ENCODE peak calls at places on chromosomes 4 and X, in ten cellular contexts. F is colonic mucosa, N is lung, V is dorsolateral prefrontal cortex, B is ascending aorta, J is tibial artery, S is NB4, K is hepatocyte, M is astrocyte of the spinal cord, I is cardiac muscle cell. Z is an unnamed sample.
A peak's percentile ranks its signal among the peaks of the same experiment; 100 is the strongest.

GRCh38 chr4:22607382-22607781 is 85.4 kb upstream of the GBA3 start:
- DNase-seq in V (no peak), B (no peak), F (peak; percentile 48), M (peak; percentile 24), K (peak; percentile 71), I (peak; percentile 60), N (peak; percentile 46), S (peak; percentile 70), J (peak; percentile 30), Z (peak; percentile 68)

GRCh38 chr4:81426770-81427604 is 44.7 kb downstream of the RASGEF1B start:
- DNase-seq in M (no peak), I (no peak), J (no peak), V (no peak), K (no peak), F (no peak), B (no peak), N (no peak), S (no peak), Z (peak; percentile 87)

GRCh38 chr4:139416073-139416673 is 37.7 kb upstream of the RAB33B start:
- DNase-seq in V (no peak), J (no peak), M (peak; percentile 55), N (no peak), K (peak; percentile 40), I (peak; percentile 77), B (no peak), F (no peak), S (peak; percentile 70), Z (peak; percentile 65)

GRCh38 chrX:30735839-30736238 is 82.6 kb downstream of the GK start:
- DNase-seq in B (no peak), I (peak; percentile 67), J (peak; percentile 36), M (peak; percentile 55), N (peak; percentile 69), K (peak; percentile 63), S (peak; percentile 73), V (no peak), F (peak; percentile 68), Z (peak; percentile 62)

GRCh38 chr4:58188313-58188712 is 1078.1 kb upstream of the IGFBP7 start:
- DNase-seq in N (no peak), S (no peak), M (no peak), K (no peak), B (no peak), J (no peak), F (no peak), I (no peak), V (no peak), Z (no peak)

GRCh38 chr4:78190595-78190994 is 133.5 kb downstream of the FRAS1 start:
- DNase-seq in V (no peak), S (no peak), I (no peak), N (no peak), B (no peak), M (no peak), F (no peak), J (no peak), K (no peak), Z (no peak)

GRCh38 chrX:154693394-154693793 is 40.0 kb upstream of the CTAG2 start:
- DNase-seq in B (no peak), N (no peak), S (no peak), J (no peak), M (no peak), V (no peak), I (no peak), K (no peak), F (no peak), Z (no peak)

GRCh38 chrX:148500428-148501120 is at the start of gene AFF2:
- DNase-seq in J (no peak), N (peak; percentile 29), I (peak; percentile 17), S (peak; percentile 79), B (no peak), F (no peak), V (peak; percentile 49), M (peak; percentile 10), K (peak; percentile 64), Z (peak; percentile 18)

GRCh38 chr4:2930821-2931764 is 32.1 kb downstream of the NOP14 start:
- DNase-seq in B (no peak), I (no peak), K (no peak), F (peak; percentile 53), M (no peak), N (peak; percentile 84), J (peak; percentile 23), S (peak; percentile 34), V (peak; percentile 83), Z (no peak)

GRCh38 chrX:10983526-10983925 is 127.6 kb upstream of the HCCS start:
- DNase-seq in B (no peak), J (no peak), N (no peak), M (no peak), V (no peak), F (no peak), I (no peak), S (no peak), K (no peak), Z (no peak)

GRCh38 chr4:187789078-187789477 is 206.5 kb upstream of the ZFP42 start:
- DNase-seq in M (no peak), N (no peak), I (no peak), K (no peak), F (no peak), S (no peak), V (no peak), B (no peak), J (no peak), Z (no peak)

GRCh38 chr4:61086357-61086756 is 113.8 kb upstream of the ADGRL3 start:
- DNase-seq in K (no peak), S (no peak), B (no peak), M (no peak), I (no peak), J (no peak), F (no peak), V (no peak), N (no peak), Z (no peak)

GRCh38 chr4:140237616-140238352 is 83.8 kb upstream of the MAML3 start:
- DNase-seq in M (peak; percentile 95), F (peak; percentile 80), S (peak; percentile 83), V (peak; percentile 75), J (peak; percentile 83), K (peak; percentile 72), B (peak; percentile 79), I (peak; percentile 98), N (peak; percentile 55), Z (peak; percentile 43)

GRCh38 chrX:151982217-151982616 is 7.7 kb upstream of the GABRE start:
- DNase-seq in M (peak; percentile 82), S (peak; percentile 35), F (peak; percentile 38), K (peak; percentile 39), N (no peak), V (no peak), I (peak; percentile 73), J (no peak), B (no peak), Z (peak; percentile 58)

GRCh38 chr4:124868495-124868894 is 156.0 kb upstream of the ANKRD50 start:
- DNase-seq in I (no peak), V (no peak), B (no peak), K (no peak), M (no peak), N (no peak), S (no peak), J (no peak), F (no peak), Z (peak; percentile 24)

GRCh38 chr4:117064297-117064696 is 21.1 kb downstream of the TRAM1L1 start:
- DNase-seq in F (no peak), M (peak; percentile 84), S (no peak), B (no peak), J (no peak), K (no peak), I (no peak), N (no peak), V (no peak), Z (no peak)

GRCh38 chr4:107366900-107367299 is 330.8 kb upstream of the DKK2 start:
- DNase-seq in S (no peak), M (no peak), V (no peak), B (no peak), F (no peak), J (no peak), I (no peak), N (no peak), K (no peak), Z (peak; percentile 54)

GRCh38 chr4:108107729-108108382 is 60.9 kb downstream of the LEF1 start:
- DNase-seq in J (no peak), V (no peak), B (no peak), F (no peak), I (no peak), K (no peak), S (no peak), M (no peak), N (no peak), Z (no peak)

GRCh38 chrX:147958316-147958715 is 22.8 kb upstream of the FMR1NB start:
- DNase-seq in I (no peak), B (no peak), V (no peak), S (no peak), K (no peak), F (no peak), M (peak; percentile 27), J (no peak), N (no peak), Z (peak; percentile 52)

GRCh38 chrX:2261838-2262678 is 238.7 kb downstream of the DHRSX start:
- DNase-seq in B (no peak), V (peak; percentile 55), S (no peak), I (no peak), K (no peak), M (no peak), F (no peak), J (no peak), N (no peak), Z (peak; percentile 22)

GRCh38 chr4:19472669-19473068 is 779.0 kb upstream of the SLIT2 start:
- DNase-seq in F (no peak), S (no peak), V (no peak), I (peak; percentile 27), N (no peak), M (no peak), K (no peak), B (no peak), J (no peak), Z (no peak)
- H3K4me3 ChIP-seq in F (no peak overlapping the region), S (no peak overlapping the region), V (no peak overlapping the region), I (no peak overlapping the region), N (no peak overlapping the region), M (no peak overlapping the region), K (no peak overlapping the region), B (no peak overlapping the region), J (no peak overlapping the region), Z (no peak overlapping the region)

GRCh38 chr4:7430965-7431695 is 3.6 kb downstream of the PSAPL1 start:
- DNase-seq in F (no peak), J (no peak), I (no peak), N (no peak), V (peak; percentile 37), M (no peak), K (no peak), S (no peak), B (no peak), Z (no peak)
- TF ChIP-seq CTCF in F (no peak), J (no peak), I (no peak), N (no peak), V (no peak), M (no peak), K (no peak), S (no peak), B (no peak), Z (no peak)

GRCh38 chrX:82219129-82219528 is 1017.2 kb downstream of the SH3BGRL start:
- DNase-seq in F (no peak), B (no peak), S (peak; percentile 35), I (no peak), K (no peak), V (no peak), M (no peak), N (no peak), J (no peak), Z (no peak)

GRCh38 chrX:82218361-82218760 is 1016.5 kb downstream of the SH3BGRL start:
- DNase-seq in S (peak; percentile 72), J (no peak), M (no peak), N (no peak), V (no peak), K (peak; percentile 52), B (no peak), I (no peak), F (no peak), Z (peak; percentile 47)
- H3K4me3 ChIP-seq in S (no peak overlapping the region), J (no peak overlapping the region), M (no peak overlapping the region), N (no peak overlapping the region), V (no peak overlapping the region), K (no peak overlapping the region), B (no peak overlapping the region), I (no peak overlapping the region), F (no peak overlapping the region), Z (no peak overlapping the region)

GRCh38 chrX:129449141-129449540 is 74.1 kb downstream of the SMARCA1 start:
- DNase-seq in B (no peak), N (no peak), M (no peak), I (no peak), J (no peak), K (no peak), F (no peak), V (no peak), S (peak; percentile 1), Z (no peak)
- TF ChIP-seq CTCF in B (no peak), N (no peak), M (peak; percentile 17), I (no peak), J (no peak), K (no peak), F (no peak), V (no peak), S (no peak), Z (no peak)

Z was measured in epithelial cell of esophagus.